ENCODE peak calls at places on chromosomes 4 and X, in seven cellular contexts. H, M, J, F, U, S and L are unnamed samples.

GRCh38 chr4:57190651-57191481 is 80.7 kb upstream of the IGFBP7 start:
- DNase-seq in J (peak), F (no peak), U (peak), M (peak), S (peak), H (peak), L (peak)

GRCh38 chrX:129833153-129834004 is 10.3 kb downstream of the ZDHHC9 start:
- DNase-seq in U (no peak), M (no peak), F (no peak), S (no peak), J (no peak), H (no peak), L (no peak)

GRCh38 chr4:55184600-55185523 is 59.5 kb upstream of the KDR start:
- DNase-seq in S (no peak), M (peak), J (peak), F (no peak), H (no peak), U (peak), L (no peak)

GRCh38 chr4:21535901-21536300 is 412.7 kb downstream of the KCNIP4 start:
- DNase-seq in J (no peak), S (no peak), U (no peak), F (no peak), H (no peak), M (no peak), L (no peak)

GRCh38 chr4:110196871-110197420 is 1.5 kb downstream of the ELOVL6 start:
- DNase-seq in J (no peak), M (peak), F (no peak), S (no peak), H (peak), U (no peak), L (no peak)

GRCh38 chrX:29935455-29935854 is 279.9 kb upstream of the MAGEB2 start:
- DNase-seq in U (no peak), H (no peak), F (no peak), M (no peak), J (no peak), S (no peak), L (no peak)

GRCh38 chr4:80138556-80139538 is 58.5 kb upstream of the PRDM8 start:
- DNase-seq in J (no peak), H (no peak), M (no peak), U (no peak), S (no peak), F (peak), L (no peak)

GRCh38 chr4:185726931-185727330 is 85.1 kb downstream of the SORBS2 start:
- DNase-seq in J (no peak), U (no peak), H (no peak), F (no peak), S (no peak), M (no peak), L (no peak)

GRCh38 chr4:158729716-158730559 is 6.7 kb upstream of the PPID start:
- DNase-seq in F (peak), J (peak), M (peak), U (peak), S (no peak), H (peak), L (peak)

GRCh38 chrX:63488546-63489373 is 137.6 kb upstream of the SPIN4 start:
- DNase-seq in U (no peak), M (no peak), J (no peak), F (no peak), S (no peak), H (no peak), L (no peak)

GRCh38 chr4:82786004-82786400 is 12.6 kb downstream of the SCD5 start:
- DNase-seq in M (no peak), F (no peak), S (no peak), U (no peak), J (no peak), H (no peak), L (no peak)

GRCh38 chr4:186723207-186724047 is at the start of gene FAT1:
- DNase-seq in H (peak), F (no peak), J (peak), M (peak), S (no peak), U (no peak), L (no peak)

GRCh38 chr4:1057403-1057745 is 45.9 kb downstream of the FGFRL1 start:
- DNase-seq in F (no peak), U (no peak), H (no peak), M (no peak), S (no peak), J (no peak), L (no peak)

GRCh38 chr4:36177946-36178345 is 66.4 kb downstream of the ARAP2 start:
- DNase-seq in U (no peak), S (no peak), F (no peak), H (no peak), M (no peak), J (no peak), L (no peak)

GRCh38 chr4:15778742-15779231 is 659 bp downstream of the CD38 start:
- DNase-seq in J (no peak), U (no peak), H (no peak), F (no peak), S (no peak), M (no peak), L (no peak)

GRCh38 chrX:38803286-38803608 is 2.0 kb downstream of the MID1IP1 start:
- DNase-seq in J (no peak), H (no peak), U (no peak), S (no peak), M (no peak), F (no peak), L (no peak)

GRCh38 chrX:1205681-1206611 is 6.5 kb downstream of the CRLF2 start:
- DNase-seq in S (peak), J (no peak), H (peak), M (peak), F (no peak), U (peak), L (peak)

GRCh38 chrX:26445288-26445687 is 229.3 kb downstream of the MAGEB5 start:
- DNase-seq in U (no peak), H (no peak), J (no peak), S (no peak), F (no peak), M (no peak), L (no peak)

GRCh38 chr4:2607822-2608221 is 71.4 kb downstream of the FAM193A start:
- DNase-seq in F (no peak), J (no peak), H (no peak), U (no peak), M (no peak), S (no peak), L (no peak)

GRCh38 chr4:2604614-2605013 is 68.2 kb downstream of the FAM193A start:
- DNase-seq in M (no peak), F (no peak), U (no peak), H (no peak), J (no peak), S (no peak), L (no peak)

GRCh38 chr4:2607107-2607506 is 70.7 kb downstream of the FAM193A start:
- DNase-seq in H (no peak), F (no peak), S (no peak), M (no peak), J (no peak), U (no peak), L (no peak)
- TF ChIP-seq SIN3A in H (no peak), F (no peak), S (no peak), M (no peak), J (no peak), U (no peak), L (no peak)

DNA sequence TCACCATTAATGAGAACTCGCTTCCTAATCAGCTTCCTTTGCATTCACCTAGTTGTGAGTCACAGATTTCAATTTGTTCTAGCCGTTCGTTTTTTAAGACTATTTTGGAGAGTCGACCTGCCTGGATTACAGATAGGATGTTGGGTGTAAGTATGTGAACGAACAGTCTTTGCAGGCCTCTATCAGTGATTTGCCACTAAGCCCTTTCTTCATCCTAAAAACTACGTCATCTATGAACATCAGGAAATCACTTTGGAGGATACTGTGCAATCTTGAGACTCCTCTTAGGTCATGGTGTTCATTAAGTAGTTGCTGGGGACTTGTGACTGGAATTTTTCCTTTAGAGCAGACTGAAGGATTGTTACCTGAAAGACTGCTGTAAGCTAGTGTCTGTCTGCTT is 1.1 kb downstream of the POLA1 start:
- DNase-seq in S (no peak), J (no peak), F (no peak), M (peak), U (no peak), H (no peak), L (no peak)
- H3K4me3 ChIP-seq in S (peak), J (peak), F (peak), M (peak), U (peak), H (peak), L (peak)

DNA sequence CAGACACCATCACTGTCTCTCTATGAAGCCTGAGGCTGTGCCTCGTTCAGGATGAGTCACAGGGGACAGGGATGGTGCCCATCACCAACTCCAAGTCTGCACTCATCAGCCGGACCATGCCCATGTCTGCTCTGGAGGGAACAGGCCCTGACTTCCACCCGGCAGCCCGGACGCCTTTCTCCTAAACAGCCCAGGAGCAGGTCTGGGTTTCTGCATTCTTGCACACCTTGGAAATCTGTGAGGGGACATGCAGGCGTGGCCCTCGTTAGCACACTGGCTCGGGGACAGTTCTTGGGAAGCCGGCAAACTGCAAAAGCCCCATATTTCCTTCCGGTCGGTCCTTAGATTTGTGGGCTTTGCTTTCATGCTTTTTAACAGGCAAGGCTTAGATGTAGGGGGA is 67.9 kb upstream of the AFAP1 start:
- DNase-seq in F (no peak), H (no peak), U (no peak), M (no peak), S (no peak), J (no peak), L (no peak)
- TF ChIP-seq SIN3A in F (no peak), H (no peak), U (no peak), M (no peak), S (no peak), J (no peak), L (no peak)

GRCh38 chr4:99894998-99895397 is 771 bp upstream of the LAMTOR3 start:
- DNase-seq in H (no peak), J (no peak), U (no peak), F (no peak), S (no peak), M (no peak), L (no peak)
- H3K4me3 ChIP-seq in H (peak), J (peak), U (peak), F (peak), S (peak), M (peak), L (peak)